ENCODE peak calls at places on chromosomes 7 and 10, in eight cellular contexts. One of them, this sample, is unnamed.

GRCh38 chr10:62380002-62380401 is 5.8 kb downstream of the ZNF365 start:
- DNase-seq in PC-3: peak; percentile 100
- DNase-seq in GM23248: peak; percentile 85
- DNase-seq in fibroblast of lung: peak; percentile 64
- DNase-seq in mammary epithelial cell: peak; percentile 95
- DNase-seq in HCT116: peak; percentile 60
- DNase-seq in neural progenitor cell: no peak
- DNase-seq in endothelial cell of umbilical vein: no peak
- DNase-seq in this sample: peak; percentile 85

GRCh38 chr10:124870854-124871425 is 69.3 kb downstream of the ABRAXAS2 start:
- DNase-seq in endothelial cell of umbilical vein: no peak
- DNase-seq in HCT116: no peak
- DNase-seq in mammary epithelial cell: no peak
- DNase-seq in GM23248: no peak
- DNase-seq in PC-3: no peak
- DNase-seq in fibroblast of lung: no peak
- DNase-seq in neural progenitor cell: no peak
- DNase-seq in this sample: no peak

GRCh38 chr10:116371737-116372136 is 47.5 kb downstream of the CCDC172 start:
- DNase-seq in PC-3: no peak
- DNase-seq in HCT116: no peak
- DNase-seq in endothelial cell of umbilical vein: no peak
- DNase-seq in fibroblast of lung: peak; percentile 47
- DNase-seq in mammary epithelial cell: no peak
- DNase-seq in GM23248: no peak
- DNase-seq in neural progenitor cell: no peak
- DNase-seq in this sample: no peak

GRCh38 chr10:86979296-86979818 is 11.1 kb downstream of the ADIRF start:
- DNase-seq in endothelial cell of umbilical vein: no peak
- DNase-seq in fibroblast of lung: peak; percentile 36
- DNase-seq in mammary epithelial cell: no peak
- DNase-seq in GM23248: peak; percentile 49
- DNase-seq in PC-3: no peak
- DNase-seq in neural progenitor cell: no peak
- DNase-seq in HCT116: no peak
- DNase-seq in this sample: no peak

GRCh38 chr7:139523199-139523941 is at the start of gene CLEC2L:
- DNase-seq in PC-3: no peak
- DNase-seq in HCT116: no peak
- DNase-seq in mammary epithelial cell: no peak
- DNase-seq in GM23248: peak; percentile 49
- DNase-seq in neural progenitor cell: peak; percentile 73
- DNase-seq in endothelial cell of umbilical vein: no peak
- DNase-seq in fibroblast of lung: no peak
- DNase-seq in this sample: no peak

GRCh38 chr10:30786131-30786530 is 156.6 kb upstream of the LYZL2 start:
- DNase-seq in mammary epithelial cell: peak; percentile 35
- DNase-seq in GM23248: peak; percentile 84
- DNase-seq in PC-3: peak; percentile 34
- DNase-seq in endothelial cell of umbilical vein: no peak
- DNase-seq in neural progenitor cell: no peak
- DNase-seq in HCT116: no peak
- DNase-seq in fibroblast of lung: no peak
- DNase-seq in this sample: no peak

GRCh38 chr7:135467207-135467711 is 42.6 kb downstream of the CNOT4 start:
- DNase-seq in endothelial cell of umbilical vein: no peak
- DNase-seq in HCT116: no peak
- DNase-seq in neural progenitor cell: no peak
- DNase-seq in GM23248: peak; percentile 29
- DNase-seq in PC-3: peak; percentile 53
- DNase-seq in mammary epithelial cell: no peak
- DNase-seq in fibroblast of lung: peak; percentile 12
- DNase-seq in this sample: no peak

GRCh38 chr10:112565434-112566053 is 118.5 kb downstream of the VTI1A start:
- DNase-seq in mammary epithelial cell: peak; percentile 53
- DNase-seq in fibroblast of lung: peak; percentile 83
- DNase-seq in GM23248: peak; percentile 81
- DNase-seq in neural progenitor cell: peak; percentile 79
- DNase-seq in PC-3: peak; percentile 83
- DNase-seq in endothelial cell of umbilical vein: peak; percentile 87
- DNase-seq in HCT116: peak; percentile 67
- DNase-seq in this sample: peak; percentile 37

GRCh38 chr7:101167645-101168411 is 2.5 kb upstream of the VGF start:
- DNase-seq in PC-3: no peak
- DNase-seq in HCT116: no peak
- DNase-seq in neural progenitor cell: no peak
- DNase-seq in GM23248: no peak
- DNase-seq in mammary epithelial cell: no peak
- DNase-seq in fibroblast of lung: no peak
- DNase-seq in endothelial cell of umbilical vein: no peak
- DNase-seq in this sample: no peak
- TF ChIP-seq EZH2 in PC-3: no peak
- TF ChIP-seq EZH2 in HCT116: no peak
- TF ChIP-seq EZH2 in neural progenitor cell: no peak
- TF ChIP-seq EZH2 in GM23248: no peak
- TF ChIP-seq EZH2 in mammary epithelial cell: peak; percentile 37
- TF ChIP-seq EZH2 in fibroblast of lung: no peak
- TF ChIP-seq EZH2 in endothelial cell of umbilical vein: peak; percentile 15
- TF ChIP-seq EZH2 in this sample: no peak

GRCh38 chr7:2475678-2476015 is 551 bp downstream of the GRIFIN start:
- DNase-seq in neural progenitor cell: no peak
- DNase-seq in HCT116: no peak
- DNase-seq in GM23248: no peak
- DNase-seq in PC-3: no peak
- DNase-seq in endothelial cell of umbilical vein: no peak
- DNase-seq in fibroblast of lung: no peak
- DNase-seq in mammary epithelial cell: no peak
- DNase-seq in this sample: no peak

GRCh38 chr7:2473496-2474180 is 2.6 kb downstream of the GRIFIN start:
- DNase-seq in GM23248: no peak
- DNase-seq in PC-3: no peak
- DNase-seq in fibroblast of lung: no peak
- DNase-seq in HCT116: no peak
- DNase-seq in mammary epithelial cell: no peak
- DNase-seq in neural progenitor cell: no peak
- DNase-seq in endothelial cell of umbilical vein: no peak
- DNase-seq in this sample: no peak

GRCh38 chr7:2476298-2476697 is at the start of gene GRIFIN:
- DNase-seq in mammary epithelial cell: no peak
- DNase-seq in PC-3: no peak
- DNase-seq in endothelial cell of umbilical vein: no peak
- DNase-seq in fibroblast of lung: no peak
- DNase-seq in neural progenitor cell: no peak
- DNase-seq in HCT116: no peak
- DNase-seq in GM23248: no peak
- DNase-seq in this sample: no peak

GRCh38 chr7:2474224-2474623 is 2.0 kb downstream of the GRIFIN start:
- DNase-seq in neural progenitor cell: no peak
- DNase-seq in GM23248: no peak
- DNase-seq in fibroblast of lung: no peak
- DNase-seq in endothelial cell of umbilical vein: no peak
- DNase-seq in PC-3: no peak
- DNase-seq in mammary epithelial cell: no peak
- DNase-seq in HCT116: no peak
- DNase-seq in this sample: no peak

DNA sequence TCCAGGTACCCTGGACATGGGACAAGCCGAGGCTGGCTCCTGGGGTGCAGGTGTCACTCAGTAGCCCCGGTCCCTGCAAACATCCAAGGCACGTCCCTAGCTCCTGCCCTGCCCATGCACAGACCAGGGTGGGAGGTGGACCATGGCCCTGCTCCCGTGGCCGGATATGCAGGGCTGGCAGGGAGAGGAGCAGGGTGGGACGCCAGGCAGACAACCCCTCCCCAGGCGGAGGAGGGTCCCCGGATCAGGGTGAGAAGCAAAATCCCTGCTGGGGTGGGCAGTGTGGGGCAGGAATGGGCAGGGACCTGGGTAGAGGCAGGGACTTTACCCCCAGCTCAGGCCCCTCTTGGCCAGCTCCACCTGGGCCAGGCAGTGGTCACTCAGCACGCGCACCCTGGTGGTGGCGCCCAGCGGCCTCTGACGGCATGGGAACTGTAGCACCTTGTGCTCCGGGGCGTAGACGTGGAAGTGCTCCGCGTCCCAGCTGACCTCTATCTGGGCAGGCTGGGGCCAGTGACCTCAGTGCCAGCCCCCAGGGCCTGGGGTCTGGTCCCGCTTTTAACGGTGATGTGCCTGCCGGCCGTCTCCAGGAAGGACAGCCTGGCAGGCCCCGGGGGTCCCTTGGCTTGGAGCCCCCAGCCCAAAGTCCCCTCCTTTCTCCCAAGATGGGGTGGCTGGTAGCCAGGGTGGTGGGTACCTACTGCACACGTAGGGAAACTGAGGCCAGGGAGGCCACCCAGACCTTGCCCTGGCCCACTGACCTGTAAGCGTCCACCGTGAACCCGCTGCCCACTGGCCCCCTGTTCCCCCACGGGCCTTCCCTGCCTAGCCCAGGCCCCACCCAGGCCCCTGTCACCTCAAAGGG is 1.2 kb downstream of the GRIFIN start:
- DNase-seq in endothelial cell of umbilical vein: no peak
- DNase-seq in HCT116: no peak
- DNase-seq in PC-3: no peak
- DNase-seq in neural progenitor cell: no peak
- DNase-seq in mammary epithelial cell: no peak
- DNase-seq in GM23248: no peak
- DNase-seq in fibroblast of lung: no peak
- DNase-seq in this sample: no peak
- H2AFZ ChIP-seq in endothelial cell of umbilical vein: no peak overlapping the region
- H2AFZ ChIP-seq in HCT116: no peak overlapping the region
- H2AFZ ChIP-seq in PC-3: no peak overlapping the region
- H2AFZ ChIP-seq in neural progenitor cell: no peak overlapping the region
- H2AFZ ChIP-seq in mammary epithelial cell: no peak overlapping the region
- H2AFZ ChIP-seq in GM23248: no peak overlapping the region
- H2AFZ ChIP-seq in fibroblast of lung: no peak overlapping the region
- H2AFZ ChIP-seq in this sample: no peak overlapping the region

GRCh38 chr10:60254776-60255175 is 134.9 kb downstream of the ANK3 start:
- DNase-seq in neural progenitor cell: no peak
- DNase-seq in endothelial cell of umbilical vein: no peak
- DNase-seq in mammary epithelial cell: no peak
- DNase-seq in GM23248: no peak
- DNase-seq in fibroblast of lung: no peak
- DNase-seq in HCT116: no peak
- DNase-seq in PC-3: no peak
- DNase-seq in this sample: no peak

GRCh38 chr10:60257767-60258428 is 131.8 kb downstream of the ANK3 start:
- DNase-seq in fibroblast of lung: no peak
- DNase-seq in neural progenitor cell: peak; percentile 21
- DNase-seq in PC-3: no peak
- DNase-seq in GM23248: no peak
- DNase-seq in mammary epithelial cell: no peak
- DNase-seq in HCT116: no peak
- DNase-seq in endothelial cell of umbilical vein: no peak
- DNase-seq in this sample: no peak

GRCh38 chr10:60258429-60258797 is 131.3 kb downstream of the ANK3 start:
- DNase-seq in mammary epithelial cell: no peak
- DNase-seq in GM23248: no peak
- DNase-seq in neural progenitor cell: peak; percentile 62
- DNase-seq in fibroblast of lung: no peak
- DNase-seq in HCT116: no peak
- DNase-seq in endothelial cell of umbilical vein: no peak
- DNase-seq in PC-3: no peak
- DNase-seq in this sample: no peak

GRCh38 chr10:60253490-60253889 is 136.2 kb downstream of the ANK3 start:
- DNase-seq in PC-3: no peak
- DNase-seq in mammary epithelial cell: no peak
- DNase-seq in endothelial cell of umbilical vein: no peak
- DNase-seq in neural progenitor cell: no peak
- DNase-seq in GM23248: no peak
- DNase-seq in fibroblast of lung: no peak
- DNase-seq in HCT116: no peak
- DNase-seq in this sample: no peak

DNA sequence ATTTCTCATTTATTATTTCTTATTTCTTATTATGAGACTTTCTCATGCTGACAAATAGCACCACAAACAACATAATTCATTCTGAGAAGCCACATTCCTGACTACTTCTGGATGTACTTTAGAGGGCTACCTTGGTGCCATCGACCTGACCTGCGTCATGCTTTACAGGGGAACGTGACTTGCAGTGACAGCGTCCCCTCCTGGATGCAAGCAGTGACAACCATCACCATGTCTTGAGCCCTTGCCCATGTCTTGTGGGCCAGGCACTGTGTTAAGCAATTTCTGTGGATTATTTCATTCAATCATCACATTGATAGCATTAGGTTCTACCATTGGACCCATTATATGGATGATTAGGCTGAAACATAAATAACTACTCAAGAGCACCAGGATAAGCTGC is 137.0 kb downstream of the ANK3 start:
- DNase-seq in GM23248: no peak
- DNase-seq in neural progenitor cell: no peak
- DNase-seq in endothelial cell of umbilical vein: no peak
- DNase-seq in fibroblast of lung: no peak
- DNase-seq in HCT116: no peak
- DNase-seq in PC-3: no peak
- DNase-seq in mammary epithelial cell: no peak
- DNase-seq in this sample: no peak
- H3K9ac ChIP-seq in GM23248: no peak overlapping the region
- H3K9ac ChIP-seq in neural progenitor cell: no peak overlapping the region
- H3K9ac ChIP-seq in endothelial cell of umbilical vein: no peak overlapping the region
- H3K9ac ChIP-seq in fibroblast of lung: no peak overlapping the region
- H3K9ac ChIP-seq in HCT116: no peak overlapping the region
- H3K9ac ChIP-seq in PC-3: no peak overlapping the region
- H3K9ac ChIP-seq in mammary epithelial cell: no peak overlapping the region
- H3K9ac ChIP-seq in this sample: no peak overlapping the region

GRCh38 chr7:19119901-19120486 is 2.6 kb upstream of the TWIST1 start:
- DNase-seq in mammary epithelial cell: no peak
- DNase-seq in PC-3: no peak
- DNase-seq in fibroblast of lung: no peak
- DNase-seq in HCT116: no peak
- DNase-seq in neural progenitor cell: peak; percentile 46
- DNase-seq in GM23248: peak; percentile 65
- DNase-seq in endothelial cell of umbilical vein: no peak
- DNase-seq in this sample: no peak

GRCh38 chr7:19117870-19118608 is 603 bp upstream of the TWIST1 start:
- DNase-seq in PC-3: peak; percentile 31
- DNase-seq in endothelial cell of umbilical vein: no peak
- DNase-seq in GM23248: peak; percentile 85
- DNase-seq in mammary epithelial cell: no peak
- DNase-seq in fibroblast of lung: no peak
- DNase-seq in HCT116: no peak
- DNase-seq in neural progenitor cell: peak; percentile 57
- DNase-seq in this sample: no peak

GRCh38 chr7:19119372-19119771 is 1.9 kb upstream of the TWIST1 start:
- DNase-seq in PC-3: no peak
- DNase-seq in endothelial cell of umbilical vein: no peak
- DNase-seq in HCT116: no peak
- DNase-seq in mammary epithelial cell: no peak
- DNase-seq in fibroblast of lung: no peak
- DNase-seq in GM23248: peak; percentile 53
- DNase-seq in neural progenitor cell: no peak
- DNase-seq in this sample: no peak

GRCh38 chr7:19117081-19117869 is at the start of gene TWIST1:
- DNase-seq in endothelial cell of umbilical vein: no peak
- DNase-seq in GM23248: peak; percentile 98
- DNase-seq in fibroblast of lung: peak; percentile 75
- DNase-seq in HCT116: no peak
- DNase-seq in mammary epithelial cell: peak; percentile 32
- DNase-seq in neural progenitor cell: peak; percentile 79
- DNase-seq in PC-3: peak; percentile 77
- DNase-seq in this sample: peak; percentile 87

DNA sequence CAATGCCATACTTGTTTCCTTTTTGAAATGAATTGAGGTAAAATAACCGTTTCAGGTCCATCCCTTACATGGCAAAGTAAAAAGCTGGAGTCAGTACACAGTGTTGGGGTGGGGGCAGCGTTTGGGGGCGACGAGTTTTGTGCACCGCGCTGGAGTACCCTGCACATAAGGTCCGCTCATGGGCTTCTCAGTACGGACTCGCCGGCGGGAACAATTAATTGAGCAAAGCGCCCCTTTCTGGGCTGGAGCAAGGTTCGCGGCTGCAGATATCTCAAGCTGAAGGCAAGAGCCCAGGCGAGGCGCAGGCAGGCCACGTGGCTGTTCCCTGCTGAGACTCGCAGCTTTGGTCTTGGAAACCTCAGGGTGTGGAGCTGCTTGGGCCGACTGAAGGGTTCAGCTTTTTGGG is 1.5 kb upstream of the TWIST1 start:
- DNase-seq in mammary epithelial cell: no peak
- DNase-seq in PC-3: no peak
- DNase-seq in HCT116: no peak
- DNase-seq in neural progenitor cell: peak; percentile 74
- DNase-seq in endothelial cell of umbilical vein: no peak
- DNase-seq in GM23248: peak; percentile 84
- DNase-seq in fibroblast of lung: no peak
- DNase-seq in this sample: no peak
- TF ChIP-seq EZH2 in mammary epithelial cell: peak; percentile 96
- TF ChIP-seq EZH2 in PC-3: no peak
- TF ChIP-seq EZH2 in HCT116: no peak
- TF ChIP-seq EZH2 in neural progenitor cell: peak; percentile 67
- TF ChIP-seq EZH2 in endothelial cell of umbilical vein: peak; percentile 84
- TF ChIP-seq EZH2 in GM23248: no peak
- TF ChIP-seq EZH2 in fibroblast of lung: no peak
- TF ChIP-seq EZH2 in this sample: no peak